ENCODE peak calls at places on chromosomes 11 and 22, in four cellular contexts. B, S, G and M are unnamed samples.

GRCh38 chr11:125404811-125405481 is 91.1 kb downstream of the FEZ1 start:
- DNase-seq in B (peak; percentile 67), S (peak; percentile 38), G (peak; percentile 47), M (peak; percentile 51)

GRCh38 chr11:13140873-13141655 is 131.9 kb downstream of the RASSF10 start:
- DNase-seq in B (no peak), S (no peak), G (no peak), M (no peak)

GRCh38 chr11:106369224-106369623 is 291.8 kb downstream of the AASDHPPT start:
- DNase-seq in B (no peak), S (no peak), G (no peak), M (no peak)

GRCh38 chr11:13450832-13451397 is 12.1 kb downstream of the BTBD10 start:
- DNase-seq in B (no peak), S (no peak), G (no peak), M (no peak)

GRCh38 chr11:87198266-87198881 is 160.6 kb downstream of the TMEM135 start:
- DNase-seq in B (no peak), S (no peak), G (peak; percentile 4), M (no peak)

GRCh38 chr11:2451916-2452694 is 7.3 kb downstream of the KCNQ1 start:
- DNase-seq in B (no peak), S (no peak), G (no peak), M (no peak)

GRCh38 chr11:79592441-79593223 is 151.8 kb upstream of the TENM4 start:
- DNase-seq in B (no peak), S (no peak), G (no peak), M (no peak)

GRCh38 chr11:75338516-75339218 is 12.8 kb downstream of the ARRB1 start:
- DNase-seq in B (no peak), S (no peak), G (peak; percentile 14), M (no peak)

GRCh38 chr11:124307093-124307492 is 6.7 kb downstream of the OR8D1 start:
- DNase-seq in B (no peak), S (no peak), G (no peak), M (no peak)

GRCh38 chr11:64014361-64014760 is 21.4 kb upstream of the FLRT1 start:
- DNase-seq in B (no peak), S (no peak), G (no peak), M (no peak)

GRCh38 chr22:19325296-19325950 is 33.9 kb upstream of the CLTCL1 start:
- DNase-seq in B (no peak), S (no peak), G (no peak), M (no peak)

GRCh38 chr11:125335101-125335500 is 161.0 kb downstream of the FEZ1 start:
- DNase-seq in B (no peak), S (no peak), G (no peak), M (no peak)

GRCh38 chr11:95790933-95791247 is 592 bp downstream of the CEP57 start:
- DNase-seq in B (peak; percentile 73), S (peak; percentile 59), G (peak; percentile 60), M (peak; percentile 3)
- TF ChIP-seq POLR2A in B (no peak), S (no peak), G (no peak), M (no peak)

GRCh38 chr22:36333632-36334031 is 54.1 kb downstream of the MYH9 start:
- DNase-seq in B (no peak), S (no peak), G (no peak), M (no peak)

GRCh38 chr22:36330655-36331305 is 57.0 kb downstream of the MYH9 start:
- DNase-seq in B (no peak), S (no peak), G (peak; percentile 78), M (no peak)

GRCh38 chr22:36332623-36333331 is 55.0 kb downstream of the MYH9 start:
- DNase-seq in B (no peak), S (no peak), G (peak; percentile 64), M (no peak)

GRCh38 chr22:36331306-36331911 is 56.4 kb downstream of the MYH9 start:
- DNase-seq in B (peak; percentile 54), S (peak; percentile 87), G (peak; percentile 93), M (no peak)

GRCh38 chr22:36331912-36332622 is 55.7 kb downstream of the MYH9 start:
- DNase-seq in B (peak; percentile 54), S (peak; percentile 85), G (peak; percentile 70), M (no peak)
- TF ChIP-seq POLR2A in B (no peak), S (no peak), G (no peak), M (no peak)

DNA sequence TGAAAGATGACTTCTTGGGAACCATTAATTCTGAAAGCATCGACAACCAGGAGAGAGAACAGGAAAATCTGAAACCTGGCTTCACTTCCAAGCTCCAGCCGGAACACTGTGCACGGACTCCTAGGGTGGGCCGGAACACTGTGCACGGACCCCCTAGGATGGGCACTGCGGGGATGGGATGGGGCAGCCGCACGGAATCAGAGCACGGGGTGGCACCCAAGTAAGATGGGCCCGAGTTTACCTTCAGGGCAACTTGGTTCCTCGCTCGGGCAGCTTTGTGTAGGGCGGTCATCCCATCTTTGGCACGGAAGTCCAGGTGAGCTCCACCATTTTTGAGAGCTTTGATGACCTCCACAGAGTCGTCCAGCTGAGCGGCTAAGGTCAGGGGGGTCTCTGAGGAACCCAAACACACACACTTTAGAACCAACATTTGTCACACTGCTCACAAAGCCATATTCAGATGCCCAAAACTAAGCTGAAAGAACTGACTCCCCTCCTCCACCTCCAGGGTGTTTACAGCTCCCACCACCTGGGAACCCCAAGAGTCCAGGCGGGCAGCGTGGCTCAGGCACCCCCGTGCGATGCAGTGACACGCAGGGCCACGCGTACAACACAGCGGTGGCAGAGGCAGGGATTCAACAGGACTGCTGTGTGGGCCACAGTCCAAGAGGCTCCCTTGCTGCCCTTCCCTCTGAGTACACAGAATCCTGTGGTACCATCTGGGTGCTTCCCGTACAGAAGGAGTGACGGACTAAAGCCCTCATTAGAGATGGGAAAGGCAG is 157.9 kb downstream of the SHANK2 start:
- DNase-seq in B (no peak), S (no peak), G (no peak), M (no peak)
- TF ChIP-seq POLR2A in B (no peak), S (no peak), G (no peak), M (no peak)

GRCh38 chr11:69088676-69089146 is 40.0 kb downstream of the TPCN2 start:
- DNase-seq in B (peak; percentile 69), S (peak; percentile 50), G (peak; percentile 76), M (peak; percentile 91)

GRCh38 chr11:69086152-69086551 is 37.4 kb downstream of the TPCN2 start:
- DNase-seq in B (no peak), S (no peak), G (no peak), M (no peak)

GRCh38 chr11:69089258-69089657 is 40.5 kb downstream of the TPCN2 start:
- DNase-seq in B (no peak), S (no peak), G (peak; percentile 17), M (peak; percentile 59)

GRCh38 chr11:69086741-69087524 is 38.2 kb downstream of the TPCN2 start:
- DNase-seq in B (no peak), S (no peak), G (no peak), M (no peak)

GRCh38 chr11:69087811-69088210 is 39.1 kb downstream of the TPCN2 start:
- DNase-seq in B (no peak), S (no peak), G (no peak), M (no peak)
- TF ChIP-seq POLR2A in B (no peak), S (no peak), G (no peak), M (no peak)